ENCODE peak calls at places on chromosomes 11 and 22, in seven cellular contexts. Y is neural progenitor cell, Z is H1, X is GM06990, D is heart left ventricle, Q is ovary, U is kidney epithelial cell. R is an unnamed sample.
A peak's percentile ranks its signal among the peaks of the same experiment; 100 is the strongest.

GRCh38 chr11:1623716-1624115 is 1.8 kb upstream of the KRTAP5-4 start:
- DNase-seq in Y (no peak), Z (no peak), X (no peak), D (no peak), Q (no peak), U (no peak), R (no peak)

GRCh38 chr22:26835929-26836528 is 178.6 kb downstream of the MIAT start:
- DNase-seq in Y (peak; percentile 94), Z (peak; percentile 78), X (peak; percentile 12), D (no peak), Q (peak; percentile 34), U (no peak), R (no peak)

GRCh38 chr11:65133724-65134123 is 595 bp downstream of the SYVN1 start:
- DNase-seq in Y (no peak), Z (no peak), X (no peak), D (no peak), Q (peak; percentile 56), U (no peak), R (no peak)

GRCh38 chr11:37320921-37321320 is 722.9 kb upstream of the RAG2 start:
- DNase-seq in Y (no peak), Z (no peak), X (no peak), D (no peak), Q (no peak), U (peak; percentile 23), R (no peak)

GRCh38 chr11:129855086-129855485 is 39.4 kb downstream of the TMEM45B start:
- DNase-seq in Y (no peak), Z (no peak), X (no peak), D (no peak), Q (no peak), U (no peak), R (no peak)

GRCh38 chr11:69588270-69588669 is 52.7 kb upstream of the CCND1 start:
- DNase-seq in Y (no peak), Z (no peak), X (no peak), D (no peak), Q (no peak), U (no peak), R (peak; percentile 66)

GRCh38 chr11:65417221-65417701 is 5.3 kb upstream of the NEAT1 start:
- DNase-seq in Y (no peak), Z (no peak), X (peak; percentile 57), D (peak; percentile 78), Q (peak; percentile 65), U (no peak), R (no peak)

GRCh38 chr11:24082860-24083259 is 414.0 kb upstream of the LUZP2 start:
- DNase-seq in Y (no peak), Z (no peak), X (no peak), D (no peak), Q (no peak), U (no peak), R (no peak)

GRCh38 chr11:86608251-86608799 is 64.1 kb downstream of the ME3 start:
- DNase-seq in Y (peak; percentile 66), Z (no peak), X (no peak), D (peak; percentile 76), Q (peak; percentile 79), U (no peak), R (peak; percentile 26)

GRCh38 chr22:49540571-49541450 is 286.9 kb downstream of the BRD1 start:
- DNase-seq in Y (no peak), Z (no peak), X (no peak), D (no peak), Q (no peak), U (no peak), R (no peak)

GRCh38 chr22:30308096-30308495 is 18.6 kb downstream of the TBC1D10A start:
- DNase-seq in Y (no peak), Z (no peak), X (no peak), D (no peak), Q (no peak), U (no peak), R (no peak)

GRCh38 chr11:111305871-111306270 is 7.5 kb downstream of the POU2AF3 start:
- DNase-seq in Y (no peak), Z (no peak), X (no peak), D (no peak), Q (no peak), U (no peak), R (no peak)

GRCh38 chr11:17918049-17918605 is 94.7 kb downstream of the SERGEF start:
- DNase-seq in Y (no peak), Z (no peak), X (no peak), D (no peak), Q (no peak), U (no peak), R (no peak)

GRCh38 chr22:48576333-48577013 is 1251.2 kb downstream of the BRD1 start:
- DNase-seq in Y (peak; percentile 88), Z (no peak), X (no peak), D (peak; percentile 54), Q (no peak), U (no peak), R (no peak)

GRCh38 chr11:114775849-114776621 is 97.7 kb downstream of the NXPE2 start:
- DNase-seq in Y (peak; percentile 17), Z (no peak), X (no peak), D (no peak), Q (no peak), U (no peak), R (no peak)

GRCh38 chr11:27254744-27255446 is 108.1 kb downstream of the CCDC34 start:
- DNase-seq in Y (no peak), Z (no peak), X (no peak), D (no peak), Q (no peak), U (no peak), R (peak; percentile 88)

GRCh38 chr11:45333506-45333971 is 47.4 kb upstream of the SYT13 start:
- DNase-seq in Y (no peak), Z (no peak), X (no peak), D (peak; percentile 73), Q (peak; percentile 72), U (no peak), R (no peak)

GRCh38 chr22:24208012-24208749 is 26.9 kb downstream of the SUSD2 start:
- DNase-seq in Y (no peak), Z (no peak), X (no peak), D (no peak), Q (peak; percentile 66), U (peak; percentile 73), R (peak; percentile 95)

DNA sequence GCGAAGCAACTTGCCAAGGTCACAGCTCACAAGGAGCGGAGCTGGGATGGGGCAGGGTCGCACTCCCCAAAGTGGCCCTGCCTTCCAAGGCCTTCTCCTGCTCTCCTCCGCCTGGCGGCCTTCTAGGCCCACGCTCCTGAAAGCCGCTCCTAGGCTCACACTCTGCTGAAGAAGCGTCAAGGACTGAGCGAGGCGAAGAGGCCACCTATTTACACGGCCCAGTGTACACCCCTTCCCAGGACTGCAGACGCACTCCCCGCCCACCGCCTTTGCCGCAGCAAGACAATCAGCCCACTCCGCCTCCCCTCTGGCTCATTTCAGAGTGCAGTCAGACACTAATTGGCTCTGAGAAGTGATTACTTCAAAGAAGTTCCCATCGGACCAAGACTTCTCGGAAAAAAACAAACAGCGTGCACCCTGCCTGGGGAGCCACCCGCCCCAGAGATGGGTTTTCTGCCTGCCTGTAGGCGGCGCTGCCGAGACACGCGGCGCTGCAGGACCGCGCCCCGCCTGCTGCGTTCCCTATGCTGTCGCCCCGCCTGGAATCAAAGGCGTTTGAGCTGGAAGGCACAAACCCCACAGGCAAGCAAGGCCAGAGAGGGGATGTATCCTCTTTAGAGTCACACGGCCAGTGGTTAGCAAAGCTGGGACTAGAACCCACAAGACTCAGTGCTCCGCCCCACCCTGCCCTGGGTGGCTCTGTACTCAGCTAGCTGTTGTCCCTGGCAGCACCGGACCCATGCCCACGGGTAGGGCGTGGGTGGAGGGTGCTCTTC is 414.8 kb downstream of the BUD13 start:
- DNase-seq in Y (peak; percentile 93), Z (peak; percentile 85), X (peak; percentile 13), D (no peak), Q (no peak), U (no peak), R (no peak)
- TF ChIP-seq CTCF in Y (peak; percentile 95), Z (peak; percentile 96), X (peak; percentile 69), D (peak; percentile 20), Q (no peak), U (peak; percentile 62), R (peak; percentile 11)

GRCh38 chr11:118411523-118411922 is 10.1 kb downstream of the ATP5MG start:
- DNase-seq in Y (no peak), Z (no peak), X (no peak), D (no peak), Q (no peak), U (no peak), R (no peak)

GRCh38 chr11:118415051-118415738 is 13.8 kb downstream of the ATP5MG start:
- DNase-seq in Y (no peak), Z (no peak), X (no peak), D (no peak), Q (no peak), U (no peak), R (no peak)

GRCh38 chr11:118415739-118416068 is 14.3 kb downstream of the ATP5MG start:
- DNase-seq in Y (peak; percentile 29), Z (no peak), X (no peak), D (no peak), Q (no peak), U (peak; percentile 88), R (peak; percentile 69)

GRCh38 chr11:118410055-118410745 is 8.8 kb downstream of the ATP5MG start:
- DNase-seq in Y (no peak), Z (no peak), X (peak; percentile 13), D (no peak), Q (no peak), U (no peak), R (no peak)

DNA sequence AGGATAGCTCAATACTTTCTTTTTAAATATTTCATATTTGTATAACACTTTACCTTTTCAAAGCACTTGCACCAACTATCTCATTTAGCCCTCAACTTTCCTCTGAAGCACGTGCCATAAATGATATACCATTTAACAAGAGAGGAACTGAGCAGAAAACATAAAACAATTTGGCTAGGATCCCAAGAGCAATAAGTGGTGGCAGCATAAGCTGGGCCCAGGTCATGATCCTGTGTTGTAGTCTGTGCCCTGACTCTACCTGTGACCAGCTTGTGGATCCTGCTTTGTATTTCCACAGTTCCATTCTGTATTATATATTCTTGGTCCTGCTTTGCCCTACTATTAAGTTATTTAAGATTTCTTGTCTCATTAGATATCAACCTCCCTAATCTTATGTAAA is 11.5 kb downstream of the ATP5MG start:
- DNase-seq in Y (no peak), Z (no peak), X (no peak), D (no peak), Q (no peak), U (no peak), R (no peak)
- H3K27me3 ChIP-seq in Y (no peaks in the 10 kb centered on the region), Z (no peaks in the 10 kb centered on the region), X (no peaks in the 10 kb centered on the region), D (no peaks in the 10 kb centered on the region), Q (no peaks in the 10 kb centered on the region), U (no peaks in the 10 kb centered on the region), R (no peaks in the 10 kb centered on the region)

GRCh38 chr11:8639655-8640054 is 42.8 kb downstream of the TRIM66 start:
- DNase-seq in Y (no peak), Z (no peak), X (no peak), D (no peak), Q (no peak), U (no peak), R (no peak)
- TF ChIP-seq CTCF in Y (no peak), Z (no peak), X (no peak), D (no peak), Q (no peak), U (no peak), R (no peak)

DNA sequence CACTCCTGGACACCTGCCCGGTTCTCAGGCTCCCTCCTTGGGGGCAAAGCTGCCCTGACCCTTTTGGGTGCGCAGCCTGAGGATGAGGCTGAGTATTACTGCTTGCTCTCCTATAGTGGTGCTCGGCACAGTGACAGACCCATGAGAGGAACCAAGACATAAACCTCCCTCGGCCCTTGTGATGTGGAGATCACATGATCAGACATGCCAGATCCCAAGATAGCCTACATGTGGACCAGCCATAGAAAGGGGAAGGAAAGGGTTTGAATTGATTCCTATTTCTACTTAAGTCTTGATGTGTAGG is 125.3 kb downstream of the VPREB1 start:
- DNase-seq in Y (no peak), Z (no peak), X (no peak), D (no peak), Q (no peak), U (no peak), R (no peak)
- H3K27me3 ChIP-seq in Y (peaks cover 100% of the 10 kb centered on the region), Z (peaks cover 97% of the 10 kb centered on the region), X (no peaks in the 10 kb centered on the region), D (peaks cover 7% of the 10 kb centered on the region), Q (no peaks in the 10 kb centered on the region), U (peaks cover 9% of the 10 kb centered on the region), R (peaks cover 3% of the 10 kb centered on the region)

GRCh38 chr22:36198936-36199616 is 2.5 kb downstream of the APOL4 start:
- DNase-seq in Y (no peak), Z (no peak), X (no peak), D (no peak), Q (no peak), U (no peak), R (no peak)
- TF ChIP-seq CTCF in Y (no peak), Z (no peak), X (no peak), D (no peak), Q (no peak), U (no peak), R (no peak)